ENCODE peak calls at places on chromosomes 3 and 15, in seven cellular contexts. I is NCI-H187 treated with DMSO at 0.1 percent for 48 hours, W is NCI-H2171 treated with DMSO at 0.1 percent for 48 hours, H is HEK293T, L is foreskin fibroblast, P is brain pericyte, M is fibroblast of mammary gland. S is an unnamed sample.
A peak's percentile ranks its signal among the peaks of the same experiment; 100 is the strongest.

GRCh38 chr3:149632225-149632624 is 25.6 kb downstream of the WWTR1 start:
- DNase-seq in L (no peak), M (no peak), I (no peak), H (no peak), W (no peak), P (no peak), S (no peak)

GRCh38 chr15:101698314-101698713 is 26.0 kb downstream of the TARS3 start:
- DNase-seq in I (no peak), W (no peak), P (no peak), H (no peak), L (peak; percentile 55), M (peak; percentile 38), S (no peak)

GRCh38 chr15:40830884-40831283 is 2.4 kb upstream of the PPP1R14D start:
- DNase-seq in W (no peak), I (peak; percentile 70), H (no peak), P (no peak), M (no peak), L (no peak), S (peak; percentile 97)

GRCh38 chr3:61521229-61521628 is 40.1 kb upstream of the PTPRG start:
- DNase-seq in M (no peak), P (no peak), H (no peak), L (no peak), W (no peak), I (no peak), S (no peak)

GRCh38 chr3:172836390-172836997 is 86.0 kb downstream of the ECT2 start:
- DNase-seq in P (no peak), W (peak; percentile 41), I (no peak), M (peak; percentile 61), L (peak; percentile 27), H (peak; percentile 19), S (no peak)

GRCh38 chr15:74618841-74619596 is 3.4 kb downstream of the CLK3 start:
- DNase-seq in W (no peak), L (no peak), I (no peak), H (no peak), P (no peak), M (no peak), S (no peak)

GRCh38 chr15:29668120-29668602 is 154.1 kb downstream of the TJP1 start:
- DNase-seq in M (peak; percentile 89), L (peak; percentile 73), H (peak; percentile 76), W (peak; percentile 78), P (peak; percentile 64), I (no peak), S (no peak)

GRCh38 chr3:149815318-149815717 is 2.3 kb downstream of the RNF13 start:
- DNase-seq in I (no peak), W (no peak), L (no peak), M (no peak), P (no peak), H (no peak), S (no peak)

GRCh38 chr15:99928429-99928981 is 195.3 kb upstream of the LYSMD4 start:
- DNase-seq in P (peak; percentile 39), M (peak; percentile 72), L (peak; percentile 78), W (peak; percentile 57), I (no peak), H (peak; percentile 39), S (no peak)

GRCh38 chr3:38116471-38117162 is 20.3 kb downstream of the ACAA1 start:
- DNase-seq in W (no peak), P (no peak), I (no peak), L (no peak), H (no peak), M (no peak), S (no peak)

GRCh38 chr3:55160241-55160877 is 232.5 kb upstream of the LRTM1 start:
- DNase-seq in W (no peak), H (no peak), M (peak; percentile 100), I (no peak), P (peak; percentile 55), L (peak; percentile 100), S (no peak)

GRCh38 chr3:160378331-160379109 is 20.5 kb downstream of the IFT80 start:
- DNase-seq in P (no peak), I (no peak), M (peak; percentile 77), W (no peak), L (no peak), H (no peak), S (no peak)

GRCh38 chr3:46857485-46858341 is 5.5 kb downstream of the MYL3 start:
- DNase-seq in L (no peak), M (no peak), I (no peak), P (no peak), W (no peak), H (no peak), S (no peak)